ENCODE peak calls at places on chromosome 11, in six cellular contexts. O is NB4, H is A549, J is K562, Z is HepG2, S is GM12878. L is an unnamed sample.

GRCh38 chr11:20407344-20407743 is 19.8 kb downstream of the PRMT3 start:
- DNase-seq in H (no peak), S (no peak), J (no peak), O (no peak), Z (no peak), L (no peak)

GRCh38 chr11:26841818-26842457 is 120.1 kb upstream of the SLC5A12 start:
- DNase-seq in H (no peak), O (no peak), Z (no peak), S (no peak), J (no peak), L (no peak)

GRCh38 chr11:132911186-132911585 is 621.1 kb downstream of the OPCML start:
- DNase-seq in H (no peak), Z (no peak), J (no peak), S (no peak), O (no peak), L (no peak)

GRCh38 chr11:33040862-33041453 is 1.6 kb downstream of the TCP11L1 start:
- DNase-seq in S (no peak), J (no peak), H (no peak), O (no peak), Z (no peak), L (no peak)

GRCh38 chr11:75014129-75014528 is 25.4 kb downstream of the NEU3 start:
- DNase-seq in H (no peak), Z (no peak), S (no peak), O (no peak), J (peak), L (peak)

GRCh38 chr11:133656100-133656635 is 123.9 kb upstream of the OPCML start:
- DNase-seq in O (no peak), S (no peak), H (no peak), Z (no peak), J (no peak), L (no peak)

GRCh38 chr11:1650034-1650917 is 20.7 kb downstream of the KRTAP5-5 start:
- DNase-seq in S (no peak), H (no peak), J (no peak), O (no peak), Z (no peak), L (no peak)

GRCh38 chr11:115550291-115551059 is 46.3 kb upstream of the CADM1 start:
- DNase-seq in Z (no peak), J (no peak), S (no peak), H (no peak), O (no peak), L (no peak)

GRCh38 chr11:77266766-77267165 is 34.7 kb downstream of the GDPD4 start:
- DNase-seq in J (no peak), H (no peak), O (no peak), S (no peak), Z (no peak), L (no peak)

GRCh38 chr11:100939581-100939980 is 190.0 kb downstream of the PGR start:
- DNase-seq in O (no peak), S (no peak), H (no peak), Z (no peak), J (no peak), L (no peak)

GRCh38 chr11:7516488-7516887 is 2.7 kb downstream of the PPFIBP2 start:
- DNase-seq in J (no peak), O (peak), S (no peak), H (no peak), Z (no peak), L (no peak)

GRCh38 chr11:130772266-130773227 is 143.7 kb downstream of the SNX19 start:
- DNase-seq in H (no peak), S (no peak), Z (no peak), O (peak), J (no peak), L (peak)

GRCh38 chr11:125364085-125364822 is 131.8 kb downstream of the FEZ1 start:
- DNase-seq in J (no peak), O (no peak), H (no peak), S (no peak), Z (no peak), L (no peak)

GRCh38 chr11:34052608-34053160 is 1.2 kb downstream of the CAPRIN1 start:
- DNase-seq in J (peak), O (peak), H (no peak), S (no peak), Z (no peak), L (no peak)

GRCh38 chr11:96260526-96260925 is 82.5 kb downstream of the MAML2 start:
- DNase-seq in H (no peak), O (no peak), J (no peak), S (no peak), Z (no peak), L (no peak)

GRCh38 chr11:71395010-71395560 is 53.1 kb downstream of the DHCR7 start:
- DNase-seq in O (no peak), Z (no peak), S (no peak), J (no peak), H (no peak), L (no peak)

GRCh38 chr11:77136074-77136473 is 8.0 kb downstream of the MYO7A start:
- DNase-seq in Z (no peak), S (no peak), H (no peak), O (peak), J (no peak), L (no peak)

GRCh38 chr11:27404427-27404826 is 41.4 kb upstream of the CCDC34 start:
- DNase-seq in S (no peak), H (no peak), Z (no peak), J (no peak), O (no peak), L (no peak)

GRCh38 chr11:78886616-78887015 is 312.0 kb upstream of the NARS2 start:
- DNase-seq in H (no peak), O (no peak), J (no peak), Z (no peak), S (no peak), L (no peak)

GRCh38 chr11:86802601-86803051 is 2.3 kb downstream of the PRSS23 start:
- DNase-seq in Z (peak), J (peak), O (peak), H (peak), S (no peak), L (peak)

GRCh38 chr11:134045799-134046635 is 22.9 kb upstream of the JAM3 start:
- DNase-seq in S (no peak), O (peak), H (no peak), J (no peak), Z (no peak), L (no peak)

GRCh38 chr11:101390539-101390938 is 193.3 kb downstream of the TRPC6 start:
- DNase-seq in H (no peak), S (no peak), J (no peak), Z (no peak), O (peak), L (no peak)

GRCh38 chr11:112844530-112844929 is 116.7 kb upstream of the NCAM1 start:
- DNase-seq in S (no peak), H (no peak), Z (no peak), J (no peak), O (no peak), L (no peak)

GRCh38 chr11:47403571-47403970 is 4.8 kb upstream of the SLC39A13 start:
- DNase-seq in Z (no peak), J (peak), H (no peak), S (no peak), O (no peak), L (no peak)
- TF ChIP-seq MYC in Z (no peak), J (no peak), H (no peak), S (no peak), O (no peak), L (no peak)

GRCh38 chr11:90438069-90438468 is 215.2 kb upstream of the CHORDC1 start:
- DNase-seq in J (no peak), S (no peak), Z (no peak), H (no peak), O (no peak), L (no peak)
- TF ChIP-seq POLR2A in J (no peak), S (no peak), Z (no peak), H (no peak), O (no peak), L (no peak)

DNA sequence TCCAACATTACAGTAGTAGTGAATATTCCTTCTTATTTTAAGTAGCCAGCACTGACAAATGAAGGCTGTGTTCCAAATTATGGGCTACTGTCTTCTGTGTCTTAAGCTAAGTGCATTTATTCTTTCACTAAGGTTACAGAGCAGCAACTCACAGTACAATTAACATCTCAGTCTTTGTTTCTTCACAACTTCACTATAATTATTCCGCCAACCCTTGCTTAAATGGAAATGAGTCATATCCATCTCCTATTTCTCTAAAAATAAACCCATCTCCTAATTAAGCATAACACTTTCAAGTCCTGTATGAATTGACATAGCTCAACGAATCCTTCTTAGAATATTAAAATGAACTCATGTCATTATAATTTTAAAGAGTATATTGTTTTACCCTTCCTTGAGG is 6.7 kb downstream of the ETS1 start:
- DNase-seq in O (peak), J (no peak), S (no peak), H (no peak), Z (no peak), L (peak)
- TF ChIP-seq MYC in O (no peak), J (no peak), S (no peak), H (no peak), Z (no peak), L (no peak)

GRCh38 chr11:62542750-62543567 is 3.6 kb downstream of the AHNAK start:
- DNase-seq in Z (no peak), J (peak), O (peak), S (peak), H (peak), L (peak)

GRCh38 chr11:62542111-62542745 is 4.4 kb downstream of the AHNAK start:
- DNase-seq in J (no peak), H (no peak), Z (no peak), S (no peak), O (no peak), L (no peak)

GRCh38 chr11:62539238-62539925 is 7.2 kb downstream of the AHNAK start:
- DNase-seq in J (no peak), S (no peak), O (peak), H (peak), Z (no peak), L (peak)

GRCh38 chr11:62538470-62539237 is 8.0 kb downstream of the AHNAK start:
- DNase-seq in S (no peak), Z (no peak), O (no peak), J (no peak), H (no peak), L (no peak)

GRCh38 chr11:62540804-62541671 is 5.6 kb downstream of the AHNAK start:
- DNase-seq in Z (no peak), S (peak), H (no peak), J (no peak), O (peak), L (peak)
- TF ChIP-seq POLR2A in Z (no peak), S (peak), H (no peak), J (no peak), O (peak), L (peak)

DNA sequence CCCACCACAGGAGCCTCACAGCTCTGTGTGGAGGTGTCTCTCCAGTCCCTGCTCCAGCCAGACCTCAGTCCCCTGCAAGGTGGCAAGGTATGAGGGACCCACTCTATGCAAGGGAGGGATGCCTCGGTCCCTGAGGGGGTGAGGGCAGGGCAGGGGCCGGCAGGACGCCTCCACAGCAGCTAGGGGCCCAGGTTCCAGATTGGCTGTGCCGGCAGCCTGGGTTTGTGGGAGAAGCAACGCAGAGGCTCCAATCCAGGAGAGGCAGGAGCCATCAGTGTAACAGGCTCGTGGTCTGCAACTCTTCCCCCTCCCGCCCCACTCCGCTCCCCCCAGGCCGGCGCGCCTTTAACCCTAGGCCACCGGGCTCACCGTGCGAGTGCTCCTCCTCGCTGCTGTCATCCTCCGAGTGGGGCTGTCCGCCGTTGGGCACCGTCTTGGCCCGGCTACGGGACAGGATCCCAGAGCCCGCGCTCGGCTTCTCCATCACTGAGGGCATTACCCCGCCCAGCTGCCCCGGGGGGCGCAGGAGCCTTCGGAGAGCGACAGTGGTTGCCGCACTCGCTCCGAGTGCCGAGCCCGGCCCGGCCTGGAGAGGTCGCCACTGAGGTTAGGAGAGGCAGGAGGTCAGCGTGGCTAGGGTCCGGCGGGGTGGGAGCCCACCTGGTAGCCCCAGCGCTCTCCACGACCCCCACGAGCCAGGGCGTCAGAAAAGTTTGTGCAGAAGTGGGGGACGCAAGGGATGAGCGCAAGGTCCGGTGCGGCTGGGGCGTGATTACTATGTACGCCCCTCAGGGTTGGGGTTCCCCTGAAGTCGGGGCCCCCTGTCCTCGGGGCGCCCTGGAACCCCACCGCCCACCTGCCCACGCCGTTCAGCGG is 765 bp downstream of the RCOR2 start:
- DNase-seq in O (peak), S (no peak), Z (peak), J (peak), H (peak), L (no peak)
- TF ChIP-seq MYC in O (no peak), S (no peak), Z (peak), J (peak), H (no peak), L (no peak)

GRCh38 chr11:11525283-11525682 is 96.5 kb downstream of the GALNT18 start:
- DNase-seq in S (no peak), J (no peak), O (no peak), H (no peak), Z (no peak), L (no peak)
- TF ChIP-seq POLR2A in S (no peak), J (no peak), O (no peak), H (no peak), Z (no peak), L (no peak)

DNA sequence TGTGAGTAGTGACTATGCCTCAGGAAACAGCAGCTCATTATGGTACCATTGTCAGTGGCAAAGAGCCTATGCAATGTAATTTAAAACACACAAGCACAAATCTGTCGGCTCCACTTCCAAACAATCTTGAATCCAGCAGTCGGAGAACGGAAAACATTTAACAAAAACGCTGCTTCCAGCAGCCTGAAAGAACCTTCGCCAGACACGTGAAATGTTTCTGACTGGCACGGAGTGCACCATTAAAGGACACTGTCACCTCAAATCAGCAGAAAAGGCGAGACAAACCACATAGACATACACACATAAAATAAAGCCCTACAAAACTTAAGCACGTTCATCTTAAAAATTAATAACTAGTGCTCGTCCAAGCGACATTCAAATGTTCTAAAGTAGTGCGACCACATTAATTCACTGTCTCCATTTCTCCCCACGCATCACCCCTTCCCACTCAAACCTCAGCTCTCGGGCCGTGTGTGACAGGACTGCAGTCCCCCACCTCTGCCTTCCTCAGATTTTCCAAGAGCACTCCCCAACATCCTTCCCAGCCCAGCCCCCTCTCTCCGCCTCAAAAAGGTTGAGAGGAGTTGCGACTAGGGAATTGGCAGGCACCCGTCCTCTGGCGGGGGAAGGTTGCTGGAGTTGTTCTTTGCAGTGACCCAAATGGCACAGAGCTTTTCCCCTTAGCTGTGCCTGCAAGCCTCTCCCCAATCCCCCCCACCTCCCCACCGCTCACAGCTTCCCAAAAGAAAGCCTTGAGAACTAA is 638 bp downstream of the RAB30 start:
- DNase-seq in Z (no peak), H (peak), J (no peak), S (no peak), O (no peak), L (no peak)
- TF ChIP-seq MYC in Z (no peak), H (no peak), J (no peak), S (no peak), O (no peak), L (no peak)

GRCh38 chr11:121722431-121723256 is 269.9 kb upstream of the SORL1-AS1 start:
- DNase-seq in H (no peak), J (no peak), O (no peak), Z (peak), S (no peak), L (peak)
- TF ChIP-seq POLR2A in H (no peak), J (no peak), O (no peak), Z (no peak), S (no peak), L (no peak)

GRCh38 chr11:104997288-104997687 is 25.7 kb downstream of the CASP5 start:
- DNase-seq in J (no peak), Z (no peak), H (no peak), O (no peak), S (no peak), L (peak)

GRCh38 chr11:105000797-105001196 is 22.2 kb downstream of the CASP5 start:
- DNase-seq in Z (no peak), J (peak), S (peak), H (no peak), O (peak), L (peak)

GRCh38 chr11:105000167-105000566 is 22.8 kb downstream of the CASP5 start:
- DNase-seq in O (peak), Z (peak), S (no peak), H (no peak), J (no peak), L (no peak)

GRCh38 chr11:105003151-105003550 is 19.8 kb downstream of the CASP5 start:
- DNase-seq in S (no peak), H (no peak), J (no peak), O (no peak), Z (no peak), L (no peak)

DNA sequence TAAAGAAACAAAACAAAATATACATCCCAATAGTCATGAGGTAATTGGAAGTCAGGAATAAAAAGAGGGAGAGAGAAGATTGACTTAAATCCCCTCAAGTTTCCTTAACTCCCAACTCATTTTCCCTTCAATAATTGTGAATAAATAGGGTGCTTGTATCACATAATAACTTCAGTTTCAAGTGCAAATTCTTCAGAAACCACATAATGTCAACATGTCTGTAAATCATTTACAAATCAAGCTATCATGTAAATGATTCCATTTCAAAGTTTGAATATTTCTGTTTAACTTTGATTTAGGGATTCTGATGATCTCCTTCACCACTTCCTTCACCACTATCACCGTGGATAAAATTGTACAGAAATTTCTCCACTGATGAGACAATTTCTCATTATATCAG is 23.3 kb downstream of the CASP5 start:
- DNase-seq in H (no peak), J (no peak), S (no peak), Z (no peak), O (no peak), L (no peak)
- TF ChIP-seq MYC in H (no peak), J (no peak), S (no peak), Z (no peak), O (no peak), L (no peak)